ENCODE peak calls at places on chromosomes 5 and 9, in five cellular contexts. G is astrocyte of the cerebellum, B is sigmoid colon, D is neural progenitor cell, O is H7. U is an unnamed sample.
A peak's percentile ranks its signal among the peaks of the same experiment; 100 is the strongest.

GRCh38 chr9:122807271-122807900 is 7.5 kb downstream of the OR1K1 start:
- DNase-seq in D (no peak), B (no peak), G (no peak), O (no peak), U (no peak)

GRCh38 chr9:137753192-137753765 is 124.3 kb upstream of the CACNA1B start:
- DNase-seq in O (no peak), B (peak; percentile 40), D (no peak), G (no peak), U (no peak)

GRCh38 chr5:14557840-14558239 is 23.8 kb upstream of the OTULINL start:
- DNase-seq in O (no peak), B (no peak), G (no peak), D (no peak), U (no peak)

GRCh38 chr5:100546041-100546440 is 10.9 kb downstream of the FAM174A start:
- DNase-seq in D (no peak), B (no peak), G (no peak), O (no peak), U (peak; percentile 15)

GRCh38 chr9:126367646-126368419 is 41.2 kb downstream of the MVB12B start:
- DNase-seq in O (no peak), D (no peak), B (no peak), G (no peak), U (no peak)

GRCh38 chr5:176781638-176782570 is 28.5 kb upstream of the UNC5A start:
- DNase-seq in B (peak; percentile 59), G (no peak), O (peak; percentile 39), D (no peak), U (no peak)

GRCh38 chr5:7650755-7651154 is 200.2 kb downstream of the CFAP90 start:
- DNase-seq in G (peak; percentile 26), B (peak; percentile 85), D (no peak), O (no peak), U (no peak)

GRCh38 chr9:80928697-80929096 is 760.6 kb downstream of the TLE1 start:
- DNase-seq in O (no peak), B (no peak), G (no peak), D (no peak), U (no peak)

GRCh38 chr5:173321886-173322285 is 6.3 kb downstream of the STC2 start:
- DNase-seq in B (no peak), O (no peak), G (no peak), D (no peak), U (no peak)

GRCh38 chr5:173323799-173324114 is 4.5 kb downstream of the STC2 start:
- DNase-seq in D (no peak), G (no peak), B (no peak), O (no peak), U (no peak)

GRCh38 chr5:173325091-173325698 is 3.0 kb downstream of the STC2 start:
- DNase-seq in B (no peak), O (no peak), G (no peak), D (no peak), U (no peak)

GRCh38 chr5:173324115-173325001 is 3.9 kb downstream of the STC2 start:
- DNase-seq in D (peak; percentile 60), O (peak; percentile 57), B (peak; percentile 94), G (no peak), U (no peak)

DNA sequence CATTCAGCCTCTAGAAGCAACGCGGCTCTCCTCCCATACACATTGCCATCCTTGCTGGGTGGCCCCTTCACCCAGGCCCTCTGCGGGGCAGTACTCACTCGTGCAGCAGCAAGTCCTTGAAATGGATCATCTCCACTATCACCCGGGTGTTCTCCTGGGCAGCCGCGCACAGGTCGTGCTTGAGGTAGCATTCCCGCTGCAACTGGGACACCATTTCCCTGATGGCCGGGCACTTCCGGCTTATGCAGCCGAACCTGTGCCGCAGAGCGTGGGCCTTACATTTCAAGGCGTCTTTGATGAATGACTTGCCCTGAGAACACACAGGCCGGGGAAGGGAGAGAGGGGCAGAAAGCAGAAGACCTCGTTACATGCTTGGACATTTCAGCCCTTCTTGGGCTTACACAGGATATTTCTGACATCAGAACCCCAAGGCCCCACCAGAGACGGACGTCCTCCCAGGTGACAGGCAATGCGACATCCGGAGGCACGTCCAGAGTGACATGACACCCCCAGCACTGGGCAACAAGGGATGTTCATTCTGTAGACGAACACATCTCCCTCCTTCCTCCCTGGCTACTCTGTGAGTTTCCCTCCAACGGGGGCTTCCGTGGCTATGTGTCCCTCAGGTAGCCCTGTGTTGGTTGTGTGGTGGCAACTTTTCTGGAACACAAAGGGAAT is 5.0 kb downstream of the STC2 start:
- DNase-seq in G (no peak), D (no peak), B (peak; percentile 51), O (no peak), U (no peak)
- H3K4me3 ChIP-seq in G (no peak overlapping the region), D (no peak overlapping the region), B (no peak overlapping the region), O (no peak overlapping the region), U (no peak overlapping the region)

GRCh38 chr5:80141147-80141671 is 106.1 kb downstream of the THBS4 start:
- DNase-seq in G (no peak), B (peak; percentile 98), O (peak; percentile 41), D (peak; percentile 91), U (peak; percentile 42)

GRCh38 chr5:80142996-80143395 is 107.8 kb downstream of the THBS4 start:
- DNase-seq in O (no peak), B (no peak), G (no peak), D (no peak), U (no peak)

GRCh38 chr5:80141681-80142080 is 106.5 kb downstream of the THBS4 start:
- DNase-seq in D (no peak), B (no peak), G (no peak), O (no peak), U (no peak)

GRCh38 chr5:80146036-80146435 is 109.8 kb downstream of the SERINC5 start:
- DNase-seq in O (no peak), B (no peak), D (no peak), G (no peak), U (no peak)

GRCh38 chr5:80143491-80143890 is 108.3 kb downstream of the THBS4 start:
- DNase-seq in O (no peak), B (no peak), G (no peak), D (no peak), U (no peak)
- H3K4me3 ChIP-seq in O (no peak overlapping the region), B (no peak overlapping the region), G (no peak overlapping the region), D (no peak overlapping the region), U (no peak overlapping the region)

GRCh38 chr5:124742983-124743533 is 3.4 kb downstream of the ZNF608 start:
- DNase-seq in D (no peak), O (no peak), B (peak; percentile 73), G (peak; percentile 84), U (no peak)

GRCh38 chr5:124743534-124744169 is 2.8 kb downstream of the ZNF608 start:
- DNase-seq in D (peak; percentile 30), B (no peak), O (no peak), G (no peak), U (no peak)

GRCh38 chr5:124740991-124741583 is 5.4 kb downstream of the ZNF608 start:
- DNase-seq in D (no peak), G (peak; percentile 68), B (no peak), O (no peak), U (no peak)

GRCh38 chr5:124742521-124742920 is 3.9 kb downstream of the ZNF608 start:
- DNase-seq in O (no peak), B (no peak), D (no peak), G (no peak), U (no peak)

GRCh38 chr5:124741711-124742496 is 4.5 kb downstream of the ZNF608 start:
- DNase-seq in B (no peak), G (peak; percentile 93), D (peak; percentile 91), O (peak; percentile 37), U (no peak)
- H3K4me3 ChIP-seq in B (peak overlapping the region; percentile 69), G (peak overlapping the region; percentile 71), D (peak overlapping the region; percentile 69), O (peak overlapping the region; percentile 1), U (peak overlapping the region; percentile 80)

DNA sequence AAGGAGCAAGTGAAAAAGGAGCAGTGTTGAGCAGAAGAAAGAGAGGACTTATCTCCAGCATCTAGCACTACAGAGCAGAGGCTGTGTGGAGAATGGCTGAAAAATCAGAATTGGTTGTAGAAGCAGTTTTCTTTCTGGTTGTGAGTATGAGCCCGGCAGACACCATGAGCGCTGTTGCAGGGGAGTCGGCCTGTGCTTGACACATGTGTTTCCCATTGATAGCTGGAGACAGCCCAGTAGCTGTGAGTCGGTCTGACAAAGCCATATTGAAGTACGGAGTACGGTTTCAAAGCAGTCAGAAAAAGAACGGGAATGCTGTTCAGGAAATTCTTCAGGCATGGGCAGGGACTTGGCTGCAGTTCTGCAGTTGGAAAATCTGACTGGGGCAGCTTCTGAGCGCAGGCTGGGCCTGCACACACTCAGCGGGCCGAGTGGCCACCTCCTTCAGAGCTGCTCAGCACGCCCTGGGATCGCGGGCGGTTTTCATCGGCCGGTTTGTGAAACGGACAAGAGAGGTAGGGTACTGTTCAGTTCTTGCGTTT is at the start of gene SGCD:
- DNase-seq in G (peak; percentile 55), D (peak; percentile 8), O (peak; percentile 7), B (peak; percentile 86), U (peak; percentile 69)
- H3K4me3 ChIP-seq in G (peak within 1 kb of the TSS; percentile 29), D (no peak within 1 kb of the TSS), O (no peak within 1 kb of the TSS), B (peak within 1 kb of the TSS; percentile 51), U (peak within 1 kb of the TSS; percentile 65)

GRCh38 chr5:141186897-141187512 is at the start of gene PCDHB9:
- DNase-seq in O (peak; percentile 79), G (no peak), D (peak; percentile 65), B (no peak), U (no peak)

GRCh38 chr5:141180313-141180712 is 1.9 kb upstream of the PCDHB16 start:
- DNase-seq in O (no peak), D (no peak), G (no peak), B (no peak), U (no peak)

GRCh38 chr5:141182248-141182647 is at the start of gene PCDHB16:
- DNase-seq in G (no peak), O (peak; percentile 81), D (peak; percentile 79), B (peak; percentile 74), U (no peak)
- H3K4me3 ChIP-seq in G (no peak within 1 kb of the TSS), O (no peak within 1 kb of the TSS), D (peak within 1 kb of the TSS; percentile 44), B (peak within 1 kb of the TSS; percentile 28), U (peak within 1 kb of the TSS; percentile 23)

GRCh38 chr9:37027582-37028424 is 6.3 kb downstream of the PAX5 start:
- DNase-seq in D (peak; percentile 99), O (peak; percentile 100), B (no peak), G (peak; percentile 69), U (peak; percentile 38)
- H3K4me3 ChIP-seq in D (peak overlapping the region; percentile 42), O (peak overlapping the region; percentile 42), B (no peak overlapping the region), G (peak overlapping the region; percentile 10), U (no peak overlapping the region)